ENCODE peak calls at places on chromosomes 6 and 20, in four cellular contexts. O is foreskin keratinocyte, I is colonic mucosa, Q is BJ. F is an unnamed sample.
A peak's percentile ranks its signal among the peaks of the same experiment; 100 is the strongest.

GRCh38 chr6:80543598-80544181 is 437.2 kb downstream of the BCKDHB start:
- DNase-seq in I (no peak), O (peak; percentile 83), Q (no peak), F (no peak)

GRCh38 chr20:51541189-51542032 is 1.1 kb downstream of the NFATC2 start:
- DNase-seq in O (peak; percentile 42), I (peak; percentile 82), Q (no peak), F (peak; percentile 21)

GRCh38 chr6:47733879-47734558 is 35.6 kb downstream of the ADGRF4 start:
- DNase-seq in O (peak; percentile 38), Q (no peak), I (peak; percentile 27), F (no peak)

GRCh38 chr6:12173670-12174069 is 116.5 kb upstream of the EDN1 start:
- DNase-seq in Q (no peak), I (no peak), O (no peak), F (no peak)

GRCh38 chr6:56380476-56380875 is 133.1 kb upstream of the COL21A1 start:
- DNase-seq in O (no peak), I (no peak), Q (no peak), F (no peak)

GRCh38 chr6:125835221-125835744 is 44.5 kb downstream of the NCOA7 start:
- DNase-seq in I (no peak), O (no peak), Q (peak; percentile 12), F (no peak)

GRCh38 chr6:32153835-32154513 is at the start of gene PPT2:
- DNase-seq in Q (peak; percentile 60), O (peak; percentile 88), I (peak; percentile 84), F (peak; percentile 90)

GRCh38 chr20:3823881-3824280 is 3.5 kb downstream of the AP5S1 start:
- DNase-seq in Q (no peak), O (no peak), I (no peak), F (no peak)

GRCh38 chr6:1952726-1953360 is 292.6 kb downstream of the GMDS start:
- DNase-seq in Q (peak; percentile 70), I (no peak), O (peak; percentile 99), F (no peak)

GRCh38 chr6:20952605-20953004 is 418.3 kb downstream of the CDKAL1 start:
- DNase-seq in O (peak; percentile 85), Q (peak; percentile 75), I (no peak), F (no peak)

GRCh38 chr6:20946890-20947289 is 412.6 kb downstream of the CDKAL1 start:
- DNase-seq in O (no peak), I (no peak), Q (no peak), F (no peak)

GRCh38 chr6:20947977-20948376 is 413.7 kb downstream of the CDKAL1 start:
- DNase-seq in I (no peak), Q (no peak), O (no peak), F (no peak)

GRCh38 chr6:20946037-20946436 is 411.8 kb downstream of the CDKAL1 start:
- DNase-seq in I (no peak), Q (no peak), O (peak; percentile 38), F (no peak)

GRCh38 chr6:20948531-20948930 is 414.3 kb downstream of the CDKAL1 start:
- DNase-seq in Q (no peak), I (no peak), O (no peak), F (no peak)
- TF ChIP-seq CTCF in Q (no peak), I (no peak), O (no peak), F (no peak)

GRCh38 chr20:64149141-64149540 is 15.1 kb upstream of the MYT1 start:
- DNase-seq in O (no peak), Q (no peak), I (no peak), F (peak; percentile 1)

GRCh38 chr20:64148581-64148980 is 15.7 kb upstream of the MYT1 start:
- DNase-seq in I (no peak), O (no peak), Q (no peak), F (peak; percentile 1)

GRCh38 chr20:64145458-64146300 is 18.6 kb upstream of the MYT1 start:
- DNase-seq in Q (no peak), I (no peak), O (no peak), F (peak; percentile 74)

GRCh38 chr20:64146301-64146935 is 17.8 kb upstream of the MYT1 start:
- DNase-seq in O (no peak), I (no peak), Q (no peak), F (peak; percentile 72)

DNA sequence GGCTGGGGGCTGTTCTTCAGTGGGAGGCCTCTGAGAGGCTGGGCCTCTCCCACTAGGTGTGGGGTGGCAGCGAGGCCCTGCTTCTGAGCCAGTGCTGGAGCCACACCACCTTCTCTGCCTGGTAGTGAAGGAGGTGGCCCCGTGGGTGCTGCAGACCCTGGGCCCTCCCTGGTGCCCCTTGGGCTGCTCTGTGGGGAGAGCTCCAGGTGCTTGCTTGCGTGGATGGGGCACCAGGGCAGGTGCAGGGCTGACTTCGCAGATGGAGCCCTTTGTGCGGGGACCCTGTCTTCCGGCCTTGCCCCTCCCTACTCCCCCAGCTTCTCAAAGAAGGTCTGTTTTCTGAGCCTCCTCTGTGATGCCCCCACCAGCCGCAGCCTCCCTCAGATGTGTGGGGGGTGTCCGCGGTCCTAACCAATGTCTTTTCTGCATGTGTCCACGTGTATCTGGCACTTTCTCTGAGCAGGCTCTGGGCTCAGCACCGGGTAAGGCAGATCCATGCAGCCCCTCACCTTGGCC is 17.3 kb upstream of the MYT1 start:
- DNase-seq in O (no peak), I (no peak), Q (no peak), F (peak; percentile 10)
- TF ChIP-seq CTCF in O (no peak), I (no peak), Q (no peak), F (no peak)

GRCh38 chr6:145733207-145733606 is 2.1 kb downstream of the EPM2A start:
- DNase-seq in O (no peak), I (no peak), Q (no peak), F (no peak)
- TF ChIP-seq CTCF in O (peak; percentile 41), I (no peak), Q (no peak), F (no peak)

GRCh38 chr6:51753635-51754034 is 333.8 kb downstream of the PKHD1 start:
- DNase-seq in O (peak; percentile 18), I (peak; percentile 22), Q (no peak), F (peak; percentile 67)
- TF ChIP-seq CTCF in O (peak; percentile 57), I (no peak), Q (no peak), F (peak; percentile 66)

DNA sequence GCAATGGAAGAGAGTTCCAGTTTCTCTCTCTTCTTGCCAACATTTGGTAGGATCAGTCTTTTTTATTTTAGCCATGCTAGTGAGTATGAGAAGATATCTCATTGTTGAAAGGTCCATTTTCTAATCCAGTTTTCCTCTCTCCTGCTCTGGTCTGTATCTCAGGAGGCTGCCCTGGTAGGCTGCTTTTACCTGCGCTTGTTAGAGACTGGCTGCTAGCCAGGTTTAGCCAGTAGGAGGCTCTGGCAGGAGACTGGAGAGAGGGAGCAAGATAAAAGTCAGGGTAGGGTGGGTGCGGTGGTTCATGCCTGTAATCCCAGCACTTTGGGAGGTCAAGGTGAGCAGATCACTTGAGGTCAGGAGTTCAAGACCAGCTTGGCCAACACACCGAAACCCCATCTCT is 68.6 kb upstream of the FOXP4 start:
- DNase-seq in Q (no peak), I (no peak), O (no peak), F (no peak)
- TF ChIP-seq CTCF in Q (no peak), I (no peak), O (no peak), F (no peak)

GRCh38 chr20:58895796-58896180 is 43.3 kb downstream of the GNAS start:
- DNase-seq in O (no peak), Q (no peak), I (no peak), F (no peak)
- TF ChIP-seq CTCF in O (no peak), Q (no peak), I (no peak), F (no peak)

DNA sequence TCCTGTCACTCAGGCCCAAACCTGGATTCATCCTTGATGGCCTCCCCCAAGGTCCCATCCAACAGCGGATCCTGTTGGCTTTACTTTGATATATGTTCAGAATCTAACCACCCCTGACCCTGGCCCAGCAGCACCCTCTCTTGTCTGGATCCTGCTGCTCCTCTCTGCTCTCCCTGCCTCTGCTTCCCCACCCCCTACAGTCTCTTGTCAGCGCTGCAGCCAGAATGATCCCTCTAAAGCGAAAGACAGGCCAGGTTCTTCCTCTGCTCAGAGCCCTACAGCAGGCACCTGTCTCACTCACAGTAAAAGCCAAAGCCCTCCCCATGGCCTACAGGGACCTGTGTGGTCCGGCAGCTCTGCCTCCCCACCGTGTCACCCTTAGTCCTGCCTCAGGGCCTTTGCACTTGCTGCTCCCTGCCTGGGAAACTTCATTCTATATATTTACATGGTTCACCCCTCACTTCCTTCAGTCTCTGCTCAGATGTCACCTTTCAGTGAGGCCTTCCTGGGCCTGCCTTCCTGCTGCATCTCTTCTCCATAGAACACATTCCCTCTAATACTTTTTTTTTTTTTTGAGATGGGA is 37.4 kb upstream of the KCNB1 start:
- DNase-seq in O (no peak), I (no peak), Q (no peak), F (no peak)
- TF ChIP-seq CTCF in O (no peak), I (no peak), Q (no peak), F (no peak)